ENCODE peak calls at places on chromosomes 16 and 17, in five cellular contexts. M is GM23338, I is prostate gland, G is tibial artery, E is mammary epithelial cell. R is an unnamed sample.

GRCh38 chr16:75506567-75506966 is 11.3 kb upstream of the CHST6 start:
- DNase-seq in M (no peak), I (no peak), G (peak; percentile 76), E (peak; percentile 93), R (no peak)

GRCh38 chr17:42342242-42343008 is 45.8 kb downstream of the STAT3 start:
- DNase-seq in M (no peak), I (no peak), G (no peak), E (no peak), R (no peak)

GRCh38 chr17:66322764-66323163 is 20.4 kb downstream of the PRKCA start:
- DNase-seq in M (no peak), I (no peak), G (no peak), E (no peak), R (no peak)

GRCh38 chr17:17028059-17028877 is 14.0 kb upstream of the MPRIP start:
- DNase-seq in M (peak; percentile 69), I (peak; percentile 54), G (no peak), E (peak; percentile 99), R (no peak)

GRCh38 chr16:25633549-25633948 is 58.2 kb upstream of the HS3ST4 start:
- DNase-seq in M (no peak), I (no peak), G (no peak), E (peak; percentile 36), R (no peak)

GRCh38 chr17:54900457-54901229 is at the start of gene TOM1L1:
- DNase-seq in M (peak; percentile 94), I (peak; percentile 75), G (peak; percentile 86), E (peak; percentile 78), R (no peak)

GRCh38 chr17:17545031-17545820 is 46.3 kb downstream of the PEMT start:
- DNase-seq in M (no peak), I (no peak), G (peak; percentile 79), E (peak; percentile 2), R (no peak)

GRCh38 chr16:85086347-85087291 is 25.7 kb downstream of the CIBAR2 start:
- DNase-seq in M (peak; percentile 84), I (peak; percentile 57), G (peak; percentile 79), E (peak; percentile 62), R (no peak)

GRCh38 chr17:77154187-77154586 is 13.4 kb downstream of the SEC14L1 start:
- DNase-seq in M (no peak), I (no peak), G (no peak), E (no peak), R (no peak)

GRCh38 chr16:77317059-77317458 is 117.8 kb downstream of the ADAMTS18 start:
- DNase-seq in M (no peak), I (no peak), G (no peak), E (no peak), R (no peak)

GRCh38 chr16:19844945-19845641 is 39.6 kb downstream of the GPRC5B start:
- DNase-seq in M (no peak), I (no peak), G (no peak), E (no peak), R (peak; percentile 52)

DNA sequence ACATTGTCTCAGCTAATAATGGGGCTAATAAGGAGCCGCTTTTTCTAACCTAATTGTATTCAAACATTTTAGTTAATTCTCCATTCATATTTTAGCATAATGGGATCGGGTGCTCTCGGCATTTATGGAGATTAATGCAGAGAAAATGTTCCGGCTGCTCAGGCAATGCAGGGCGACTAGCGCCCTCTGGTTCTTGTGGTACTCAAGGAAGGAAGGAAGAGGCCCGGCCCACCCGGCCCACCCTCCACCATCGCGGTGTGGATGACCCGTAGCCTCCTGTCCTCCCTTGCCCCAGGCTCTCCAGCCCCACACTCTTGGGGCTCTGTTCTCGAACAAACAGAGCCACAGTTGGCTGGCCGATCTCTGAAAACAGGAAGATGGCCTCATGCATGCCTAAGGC is 21.1 kb upstream of the ABCC3 start:
- DNase-seq in M (no peak), I (no peak), G (no peak), E (no peak), R (no peak)
- TF ChIP-seq CTCF in M (peak; percentile 61), I (no peak), G (no peak), E (no peak), R (no peak)

GRCh38 chr16:46730126-46730525 is 18.0 kb downstream of the MYLK3 start:
- DNase-seq in M (no peak), I (no peak), G (no peak), E (no peak), R (no peak)

GRCh38 chr16:46731691-46732555 is 16.2 kb downstream of the MYLK3 start:
- DNase-seq in M (no peak), I (no peak), G (no peak), E (no peak), R (no peak)

GRCh38 chr16:46732561-46732960 is 15.6 kb downstream of the MYLK3 start:
- DNase-seq in M (no peak), I (no peak), G (no peak), E (no peak), R (no peak)

GRCh38 chr16:46730801-46731690 is 17.1 kb downstream of the MYLK3 start:
- DNase-seq in M (no peak), I (no peak), G (no peak), E (no peak), R (no peak)

GRCh38 chr16:46733319-46733830 is 14.8 kb downstream of the MYLK3 start:
- DNase-seq in M (no peak), I (no peak), G (no peak), E (no peak), R (no peak)
- H3K4me3 ChIP-seq in M (no peak overlapping the region), I (no peak overlapping the region), G (no peak overlapping the region), E (no peak overlapping the region), R (no peak overlapping the region)

GRCh38 chr17:19022747-19023146 is 18.2 kb upstream of the FAM83G start:
- DNase-seq in M (no peak), I (no peak), G (no peak), E (no peak), R (no peak)
- TF ChIP-seq CTCF in M (no peak), I (no peak), G (no peak), E (no peak), R (no peak)

DNA sequence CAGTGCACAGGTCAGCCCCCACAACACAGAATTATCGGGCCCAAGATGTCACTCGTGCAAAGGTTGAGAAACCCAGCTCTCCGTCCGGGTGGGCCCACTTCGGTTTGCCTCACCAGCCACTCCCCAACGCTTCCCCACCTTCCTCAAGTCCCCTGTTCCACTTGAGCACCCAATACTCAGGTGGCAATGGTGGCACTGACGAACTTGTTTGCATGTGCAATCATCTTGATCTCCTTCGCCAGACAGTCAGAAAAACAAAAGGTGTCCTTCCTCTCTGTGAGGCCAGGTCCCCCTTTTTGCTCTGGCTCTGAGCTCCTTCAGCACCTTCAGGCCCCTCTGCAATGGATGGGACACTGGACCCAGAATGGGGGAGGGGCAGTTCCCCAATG is 3.7 kb downstream of the GGA2 start:
- DNase-seq in M (no peak), I (no peak), G (no peak), E (no peak), R (no peak)
- H3K4me3 ChIP-seq in M (no peak overlapping the region), I (no peak overlapping the region), G (no peak overlapping the region), E (no peak overlapping the region), R (no peak overlapping the region)